ENCODE peak calls at places on chromosomes 11 and 22, in eight cellular contexts. T is tibial nerve, I is PC-9, K is fibroblast of lung, S is Karpas-422, J is heart right ventricle, A is neural progenitor cell, X is endothelial cell of umbilical vein. L is an unnamed sample.

GRCh38 chr11:29333993-29334780 is 682.6 kb downstream of the KCNA4 start:
- DNase-seq in J (no peak), K (peak; percentile 74), I (no peak), T (no peak), A (peak; percentile 56), X (peak; percentile 61), S (peak; percentile 81), L (no peak)

GRCh38 chr22:16922076-16922475 is 85.9 kb downstream of the GAB4 start:
- DNase-seq in T (no peak), X (no peak), K (no peak), J (no peak), I (no peak), A (no peak), S (peak; percentile 94), L (no peak)

GRCh38 chr22:22655452-22656108 is 11.2 kb downstream of the GGTLC2 start:
- DNase-seq in X (no peak), J (no peak), S (peak; percentile 38), K (no peak), I (no peak), A (no peak), T (no peak), L (no peak)

GRCh38 chr11:127376316-127376715 is 375.7 kb upstream of the KIRREL3 start:
- DNase-seq in K (no peak), J (no peak), I (no peak), S (no peak), X (no peak), A (no peak), T (no peak), L (no peak)

GRCh38 chr11:7520011-7520942 is 6.5 kb downstream of the PPFIBP2 start:
- DNase-seq in A (no peak), X (no peak), J (no peak), K (no peak), T (no peak), I (no peak), S (peak; percentile 90), L (no peak)

GRCh38 chr11:122207505-122207904 is 91.5 kb upstream of the BLID start:
- DNase-seq in J (peak; percentile 20), S (no peak), K (peak; percentile 90), X (no peak), T (peak; percentile 43), I (no peak), A (no peak), L (no peak)

GRCh38 chr22:25747245-25747944 is 5.4 kb downstream of the MYO18B start:
- DNase-seq in T (no peak), S (no peak), I (peak; percentile 89), J (no peak), A (no peak), X (peak; percentile 88), K (peak; percentile 99), L (no peak)

GRCh38 chr22:45731798-45732495 is 60.3 kb downstream of the ATXN10 start:
- DNase-seq in X (no peak), I (no peak), A (peak; percentile 17), J (no peak), T (no peak), S (peak; percentile 55), K (peak; percentile 60), L (no peak)

GRCh38 chr11:86736303-86737143 is 63.8 kb upstream of the PRSS23 start:
- DNase-seq in S (no peak), T (no peak), J (no peak), K (no peak), A (no peak), I (no peak), X (peak; percentile 27), L (no peak)

GRCh38 chr11:86738615-86739014 is 61.7 kb upstream of the PRSS23 start:
- DNase-seq in S (no peak), A (no peak), I (no peak), K (no peak), T (no peak), J (no peak), X (peak; percentile 10), L (no peak)

GRCh38 chr11:86737223-86737622 is 63.1 kb upstream of the PRSS23 start:
- DNase-seq in A (no peak), S (no peak), T (no peak), J (no peak), K (no peak), I (no peak), X (no peak), L (no peak)

GRCh38 chr11:86737752-86738151 is 62.6 kb upstream of the PRSS23 start:
- DNase-seq in K (no peak), X (peak; percentile 95), S (no peak), T (no peak), I (no peak), J (no peak), A (no peak), L (no peak)

DNA sequence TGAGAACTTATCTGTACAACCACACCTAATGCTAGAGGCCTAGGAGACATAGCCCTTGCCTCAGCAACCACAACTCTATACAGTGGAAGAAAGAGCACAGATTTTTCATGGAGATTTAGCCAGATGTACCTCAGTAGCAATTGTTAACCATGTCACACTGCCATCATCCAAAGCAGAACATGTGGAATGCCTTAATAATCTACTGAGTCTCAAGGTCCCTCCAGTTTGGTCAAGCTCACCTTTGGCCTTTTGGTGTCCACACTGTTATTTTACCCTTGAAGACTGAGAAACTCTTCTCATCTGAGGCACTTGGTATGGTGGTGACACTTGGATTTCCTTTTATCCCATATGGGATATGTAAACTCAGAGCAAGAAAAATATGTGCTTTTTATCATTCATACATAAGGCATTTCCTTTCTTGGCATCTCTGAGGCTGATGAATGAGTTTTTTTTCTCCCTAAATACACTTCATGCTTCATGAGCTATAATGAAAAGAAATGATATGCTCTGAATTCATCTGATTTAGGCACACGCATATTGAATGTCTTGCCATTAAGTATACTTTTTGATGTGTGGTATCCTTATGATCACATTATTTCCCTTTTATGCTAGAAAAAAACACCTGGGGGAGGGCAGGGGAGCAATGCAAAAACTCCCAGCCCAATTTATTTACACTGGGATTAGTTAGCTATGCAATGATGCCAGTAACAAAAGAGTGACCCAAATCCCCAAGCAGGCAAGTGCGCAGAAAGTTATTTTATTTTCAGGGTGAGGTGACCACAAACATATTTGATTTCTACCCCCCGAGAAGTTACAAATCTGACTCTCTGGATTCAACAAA is 63.3 kb upstream of the ME3 start:
- DNase-seq in T (no peak), X (peak; percentile 78), S (no peak), A (no peak), J (no peak), I (peak; percentile 54), K (peak; percentile 89), L (no peak)
- H3K27ac ChIP-seq in T (no peak overlapping the region), X (peak overlapping the region; percentile 93), S (no peak overlapping the region), A (no peak overlapping the region), J (no peak overlapping the region), I (peak overlapping the region; percentile 76), K (peak overlapping the region; percentile 72), L (no peak overlapping the region)

GRCh38 chr11:64304032-64304315 is 1.4 kb upstream of the ESRRA start:
- DNase-seq in J (no peak), X (no peak), K (no peak), S (no peak), I (no peak), A (no peak), T (no peak), L (no peak)

GRCh38 chr11:64304316-64305072 is 830 bp upstream of the ESRRA start:
- DNase-seq in X (peak; percentile 85), J (peak; percentile 93), A (peak; percentile 96), T (peak; percentile 94), S (peak; percentile 99), K (peak; percentile 78), I (peak; percentile 95), L (peak; percentile 94)

GRCh38 chr11:64305691-64306562 is 603 bp downstream of the ESRRA start:
- DNase-seq in S (peak; percentile 88), A (peak; percentile 82), J (peak; percentile 75), X (peak; percentile 52), I (peak; percentile 94), T (peak; percentile 42), K (peak; percentile 20), L (peak; percentile 86)

GRCh38 chr11:64305075-64305690 is at the start of gene ESRRA:
- DNase-seq in K (peak; percentile 94), S (peak; percentile 100), T (peak; percentile 100), A (peak; percentile 100), X (peak; percentile 99), J (peak; percentile 99), I (peak; percentile 100), L (peak; percentile 100)

DNA sequence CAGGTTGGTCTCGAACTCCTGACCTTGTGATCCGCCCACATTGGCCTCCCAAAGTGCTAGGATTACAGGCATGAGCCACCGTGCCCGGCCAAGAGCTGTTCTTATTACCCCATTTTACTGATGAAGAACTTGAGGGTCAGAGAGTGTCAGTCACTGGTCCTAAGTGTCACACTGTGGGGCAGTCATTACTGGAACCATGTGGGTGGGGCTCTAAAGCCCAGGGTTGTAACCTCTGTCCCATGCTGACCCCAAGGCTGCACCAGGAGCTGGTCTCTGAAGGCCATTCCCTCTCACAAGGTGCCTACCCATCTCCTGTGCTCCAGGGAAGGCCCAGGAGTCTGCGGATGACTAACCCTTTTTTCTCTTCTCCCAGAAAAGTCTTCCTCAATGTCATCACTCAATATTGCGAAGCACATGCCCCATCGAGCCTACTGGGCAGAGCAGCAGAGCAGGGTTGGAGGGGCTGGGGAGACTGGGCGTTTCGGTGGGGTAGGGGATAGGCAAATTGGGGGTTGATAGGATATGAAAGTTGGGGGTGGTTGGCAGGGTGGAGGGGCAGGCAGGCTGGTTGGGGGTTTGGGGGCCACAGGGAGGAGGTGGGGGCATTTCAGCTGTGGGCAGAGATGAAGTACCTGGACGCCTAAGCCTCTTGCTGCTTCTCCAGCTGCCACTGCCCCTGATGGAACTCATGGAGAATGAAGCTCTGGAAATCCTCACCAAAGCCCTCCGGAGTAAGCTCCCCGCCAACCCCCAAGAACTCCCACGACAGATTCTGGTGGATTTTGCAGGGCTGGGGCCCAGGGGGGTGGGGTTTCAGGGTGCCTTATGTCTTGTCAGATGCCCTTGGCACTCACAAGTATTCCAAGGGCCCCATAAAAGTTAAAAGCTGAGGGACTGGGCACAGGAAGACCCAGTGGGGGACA is 2.0 kb upstream of the ESRRA start:
- DNase-seq in J (no peak), A (no peak), S (no peak), X (no peak), I (no peak), K (no peak), T (no peak), L (no peak)
- H3K4me3 ChIP-seq in J (no peak overlapping the region), A (no peak overlapping the region), S (peak overlapping the region; percentile 85), X (no peak overlapping the region), I (no peak overlapping the region), K (no peak overlapping the region), T (no peak overlapping the region), L (no peak overlapping the region)

GRCh38 chr11:71482216-71482615 is 29.2 kb downstream of the NADSYN1 start:
- DNase-seq in X (no peak), A (no peak), K (no peak), T (no peak), J (no peak), S (no peak), I (no peak), L (no peak)

GRCh38 chr11:71483689-71484088 is 30.7 kb downstream of the NADSYN1 start:
- DNase-seq in I (no peak), J (no peak), S (no peak), A (no peak), X (no peak), T (no peak), K (no peak), L (no peak)

GRCh38 chr11:71482746-71483364 is 29.9 kb downstream of the NADSYN1 start:
- DNase-seq in T (no peak), S (no peak), X (no peak), K (no peak), A (no peak), J (no peak), I (no peak), L (peak; percentile 14)

GRCh38 chr11:71478216-71478840 is 25.3 kb downstream of the NADSYN1 start:
- DNase-seq in X (no peak), J (no peak), A (no peak), T (no peak), K (no peak), S (no peak), I (no peak), L (no peak)

DNA sequence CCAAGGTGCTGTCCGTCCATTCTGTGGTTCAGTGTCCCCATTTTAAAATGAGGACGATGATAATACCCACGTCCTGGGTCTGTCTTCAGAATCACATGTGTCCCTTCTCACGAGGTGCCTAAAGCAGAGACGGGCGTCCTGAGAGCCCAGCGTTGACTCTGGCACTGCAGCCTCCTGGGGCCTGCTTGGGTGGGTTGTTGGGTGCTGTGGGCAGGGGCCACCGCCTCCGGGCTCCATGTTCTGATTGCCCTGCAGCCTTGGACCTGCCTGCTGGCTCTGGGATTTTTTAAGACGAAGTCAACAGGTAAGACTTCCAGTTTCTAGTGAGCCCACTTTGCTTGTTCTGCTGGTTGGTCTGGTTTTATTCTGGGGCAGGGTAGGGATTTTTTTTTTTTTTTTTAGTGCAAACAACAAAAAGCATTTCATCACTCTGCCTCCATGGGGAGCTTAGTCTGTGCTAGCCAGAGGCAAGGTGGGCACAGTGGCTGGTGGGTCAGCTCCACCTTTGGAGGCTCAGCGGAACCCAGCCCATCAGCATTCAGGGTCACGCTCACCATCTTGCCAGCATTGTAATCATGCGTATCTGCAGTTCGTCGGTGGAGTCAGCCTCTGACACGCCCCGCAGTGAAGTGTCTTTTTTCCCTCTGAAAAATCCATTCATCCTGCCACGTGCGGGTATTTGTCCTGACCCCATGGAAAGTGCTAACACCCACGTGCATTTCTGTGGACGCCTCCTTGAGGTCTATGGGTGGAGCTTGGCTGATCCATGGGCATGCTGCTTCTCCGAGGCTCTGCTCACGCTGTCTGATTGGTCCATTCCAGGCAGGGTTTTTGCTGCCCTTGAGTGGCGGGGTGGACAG is 28.3 kb downstream of the NADSYN1 start:
- DNase-seq in K (no peak), X (no peak), A (no peak), J (no peak), T (no peak), S (no peak), I (peak; percentile 67), L (no peak)
- H3K27ac ChIP-seq in K (no peak overlapping the region), X (no peak overlapping the region), A (no peak overlapping the region), J (no peak overlapping the region), T (no peak overlapping the region), S (no peak overlapping the region), I (peak overlapping the region; percentile 85), L (no peak overlapping the region)

GRCh38 chr11:69297926-69298777 is 4.2 kb downstream of the MYEOV start:
- DNase-seq in J (peak; percentile 84), S (peak; percentile 80), A (no peak), K (peak; percentile 83), I (peak; percentile 95), X (peak; percentile 84), T (peak; percentile 68), L (peak; percentile 85)

GRCh38 chr11:69300124-69301032 is 6.4 kb downstream of the MYEOV start:
- DNase-seq in X (no peak), T (no peak), A (no peak), I (peak; percentile 48), J (no peak), S (peak; percentile 35), K (peak; percentile 44), L (no peak)

GRCh38 chr11:69297225-69297925 is 3.4 kb downstream of the MYEOV start:
- DNase-seq in A (peak; percentile 35), J (peak; percentile 95), K (peak; percentile 100), S (peak; percentile 84), I (peak; percentile 99), T (peak; percentile 93), X (peak; percentile 98), L (peak; percentile 96)

GRCh38 chr11:69299572-69299971 is 5.6 kb downstream of the MYEOV start:
- DNase-seq in X (no peak), J (no peak), T (no peak), S (peak; percentile 19), K (no peak), A (no peak), I (no peak), L (no peak)

GRCh38 chr11:69298778-69299461 is 5.0 kb downstream of the MYEOV start:
- DNase-seq in X (no peak), A (no peak), T (no peak), K (peak; percentile 23), S (no peak), I (no peak), J (no peak), L (no peak)
- H3K4me3 ChIP-seq in X (no peak overlapping the region), A (no peak overlapping the region), T (peak overlapping the region; percentile 34), K (no peak overlapping the region), S (no peak overlapping the region), I (peak overlapping the region; percentile 97), J (peak overlapping the region; percentile 2), L (peak overlapping the region; percentile 22)